ENCODE peak calls at places on chromosomes 4 and X, in eight cellular contexts. One of them, this sample, is unnamed.

GRCh38 chr4:119587796-119588195 is 40.8 kb downstream of the PDE5A start:
- DNase-seq in HCT116: no peak
- DNase-seq in NCI-H1417: no peak
- DNase-seq in nucleus accumbens: no peak
- DNase-seq in activated CD4-positive, CD25-positive, alpha-beta regulatory T cell treated with anti-CD3 and anti-CD28 coated beads, Interleukin-2, amount 50 U/mL, for 72 hours: no peak
- DNase-seq in activated T-cell treated with anti-CD3 and anti-CD28 coated beads for 1 hour: no peak
- DNase-seq in hippocampal formation: no peak
- DNase-seq in NCI-H146: no peak
- DNase-seq in this sample: no peak

GRCh38 chr4:78293841-78294301 is 236.7 kb downstream of the FRAS1 start:
- DNase-seq in NCI-H1417: no peak
- DNase-seq in nucleus accumbens: no peak
- DNase-seq in NCI-H146: no peak
- DNase-seq in hippocampal formation: no peak
- DNase-seq in activated T-cell treated with anti-CD3 and anti-CD28 coated beads for 1 hour: no peak
- DNase-seq in HCT116: no peak
- DNase-seq in activated CD4-positive, CD25-positive, alpha-beta regulatory T cell treated with anti-CD3 and anti-CD28 coated beads, Interleukin-2, amount 50 U/mL, for 72 hours: no peak
- DNase-seq in this sample: peak

GRCh38 chrX:141787655-141788054 is 50.5 kb upstream of the MAGEC3 start:
- DNase-seq in NCI-H146: no peak
- DNase-seq in activated T-cell treated with anti-CD3 and anti-CD28 coated beads for 1 hour: no peak
- DNase-seq in activated CD4-positive, CD25-positive, alpha-beta regulatory T cell treated with anti-CD3 and anti-CD28 coated beads, Interleukin-2, amount 50 U/mL, for 72 hours: no peak
- DNase-seq in hippocampal formation: no peak
- DNase-seq in nucleus accumbens: no peak
- DNase-seq in NCI-H1417: no peak
- DNase-seq in HCT116: no peak
- DNase-seq in this sample: no peak

GRCh38 chr4:20773144-20773997 is 73.1 kb downstream of the PACRGL start:
- DNase-seq in nucleus accumbens: peak
- DNase-seq in NCI-H146: peak
- DNase-seq in HCT116: peak
- DNase-seq in NCI-H1417: peak
- DNase-seq in activated T-cell treated with anti-CD3 and anti-CD28 coated beads for 1 hour: no peak
- DNase-seq in hippocampal formation: peak
- DNase-seq in activated CD4-positive, CD25-positive, alpha-beta regulatory T cell treated with anti-CD3 and anti-CD28 coated beads, Interleukin-2, amount 50 U/mL, for 72 hours: no peak
- DNase-seq in this sample: peak

GRCh38 chrX:20399728-20400414 is 133.2 kb upstream of the RPS6KA3 start:
- DNase-seq in nucleus accumbens: no peak
- DNase-seq in NCI-H146: no peak
- DNase-seq in HCT116: no peak
- DNase-seq in NCI-H1417: no peak
- DNase-seq in activated CD4-positive, CD25-positive, alpha-beta regulatory T cell treated with anti-CD3 and anti-CD28 coated beads, Interleukin-2, amount 50 U/mL, for 72 hours: no peak
- DNase-seq in hippocampal formation: no peak
- DNase-seq in activated T-cell treated with anti-CD3 and anti-CD28 coated beads for 1 hour: no peak
- DNase-seq in this sample: no peak

GRCh38 chr4:122739174-122739573 is 6.7 kb downstream of the BBS12 start:
- DNase-seq in activated CD4-positive, CD25-positive, alpha-beta regulatory T cell treated with anti-CD3 and anti-CD28 coated beads, Interleukin-2, amount 50 U/mL, for 72 hours: no peak
- DNase-seq in activated T-cell treated with anti-CD3 and anti-CD28 coated beads for 1 hour: no peak
- DNase-seq in NCI-H1417: no peak
- DNase-seq in NCI-H146: no peak
- DNase-seq in hippocampal formation: no peak
- DNase-seq in nucleus accumbens: no peak
- DNase-seq in HCT116: no peak
- DNase-seq in this sample: no peak

GRCh38 chr4:80592950-80593349 is 257.4 kb downstream of the CFAP299 start:
- DNase-seq in hippocampal formation: no peak
- DNase-seq in NCI-H1417: no peak
- DNase-seq in NCI-H146: peak
- DNase-seq in nucleus accumbens: no peak
- DNase-seq in activated CD4-positive, CD25-positive, alpha-beta regulatory T cell treated with anti-CD3 and anti-CD28 coated beads, Interleukin-2, amount 50 U/mL, for 72 hours: no peak
- DNase-seq in HCT116: no peak
- DNase-seq in activated T-cell treated with anti-CD3 and anti-CD28 coated beads for 1 hour: no peak
- DNase-seq in this sample: peak

GRCh38 chr4:80532674-80533333 is 197.3 kb downstream of the CFAP299 start:
- DNase-seq in nucleus accumbens: no peak
- DNase-seq in hippocampal formation: no peak
- DNase-seq in activated CD4-positive, CD25-positive, alpha-beta regulatory T cell treated with anti-CD3 and anti-CD28 coated beads, Interleukin-2, amount 50 U/mL, for 72 hours: no peak
- DNase-seq in activated T-cell treated with anti-CD3 and anti-CD28 coated beads for 1 hour: no peak
- DNase-seq in NCI-H146: peak
- DNase-seq in NCI-H1417: peak
- DNase-seq in HCT116: no peak
- DNase-seq in this sample: peak

GRCh38 chr4:87108142-87108546 is 112.3 kb downstream of the KLHL8 start:
- DNase-seq in NCI-H1417: no peak
- DNase-seq in activated T-cell treated with anti-CD3 and anti-CD28 coated beads for 1 hour: no peak
- DNase-seq in hippocampal formation: no peak
- DNase-seq in NCI-H146: no peak
- DNase-seq in activated CD4-positive, CD25-positive, alpha-beta regulatory T cell treated with anti-CD3 and anti-CD28 coated beads, Interleukin-2, amount 50 U/mL, for 72 hours: no peak
- DNase-seq in HCT116: peak
- DNase-seq in nucleus accumbens: no peak
- DNase-seq in this sample: peak

This sample was measured in NCI-H69.